ENCODE peak calls at places on chromosomes 7 and 10, in seven cellular contexts. B is retinal pigment epithelial cell, P is GM12865, L is OCI-LY7, V is mammary epithelial cell, S is tibial nerve, D is right atrium auricular region. T is an unnamed sample.

GRCh38 chr10:514137-514671 is 175.3 kb downstream of the DIP2C start:
- DNase-seq in B (no peak), V (no peak), P (peak; percentile 49), S (no peak), D (no peak), L (peak; percentile 89), T (no peak)

GRCh38 chr10:48774416-48775205 is 89.9 kb downstream of the WDFY4 start:
- DNase-seq in P (no peak), B (no peak), S (no peak), L (no peak), V (no peak), D (peak; percentile 40), T (no peak)

GRCh38 chr7:7157177-7157886 is 25.0 kb upstream of the C1GALT1 start:
- DNase-seq in D (no peak), V (peak; percentile 89), B (no peak), L (no peak), S (peak; percentile 22), P (peak; percentile 85), T (peak; percentile 65)

GRCh38 chr10:108078263-108078662 is 913.8 kb upstream of the SORCS1 start:
- DNase-seq in L (no peak), V (no peak), S (no peak), P (no peak), B (no peak), D (no peak), T (no peak)

GRCh38 chr7:38748056-38748610 is 117.0 kb upstream of the AMPH start:
- DNase-seq in B (no peak), S (no peak), P (no peak), L (no peak), D (no peak), V (no peak), T (no peak)

GRCh38 chr7:158795272-158795671 is 34.0 kb downstream of the ESYT2 start:
- DNase-seq in D (no peak), L (no peak), P (no peak), B (no peak), S (no peak), V (no peak), T (no peak)

GRCh38 chr10:44399478-44400451 is 14.9 kb upstream of the CXCL12 start:
- DNase-seq in P (no peak), V (no peak), L (no peak), S (no peak), D (peak; percentile 36), B (no peak), T (no peak)

GRCh38 chr7:142307246-142307900 is 49.5 kb upstream of the PRSS58 start:
- DNase-seq in V (no peak), D (no peak), B (no peak), L (no peak), S (no peak), P (no peak), T (no peak)

GRCh38 chr7:135575296-135575695 is 17.6 kb downstream of the NUP205 start:
- DNase-seq in B (no peak), V (no peak), L (peak; percentile 38), S (no peak), D (no peak), P (peak; percentile 50), T (peak; percentile 36)

GRCh38 chr10:104424719-104425118 is 71.1 kb downstream of the CFAP58 start:
- DNase-seq in B (no peak), P (peak; percentile 87), L (no peak), V (peak; percentile 74), S (no peak), D (no peak), T (peak; percentile 49)

GRCh38 chr7:31052841-31053601 is 913 bp downstream of the ADCYAP1R1 start:
- DNase-seq in B (no peak), S (no peak), D (no peak), V (no peak), P (no peak), L (no peak), T (no peak)
- H3K4me3 ChIP-seq in B (no peak overlapping the region), S (peak overlapping the region; percentile 23), D (peak overlapping the region; percentile 33), V (no peak overlapping the region), P (no peak overlapping the region), L (no peak overlapping the region), T (no peak overlapping the region)

DNA sequence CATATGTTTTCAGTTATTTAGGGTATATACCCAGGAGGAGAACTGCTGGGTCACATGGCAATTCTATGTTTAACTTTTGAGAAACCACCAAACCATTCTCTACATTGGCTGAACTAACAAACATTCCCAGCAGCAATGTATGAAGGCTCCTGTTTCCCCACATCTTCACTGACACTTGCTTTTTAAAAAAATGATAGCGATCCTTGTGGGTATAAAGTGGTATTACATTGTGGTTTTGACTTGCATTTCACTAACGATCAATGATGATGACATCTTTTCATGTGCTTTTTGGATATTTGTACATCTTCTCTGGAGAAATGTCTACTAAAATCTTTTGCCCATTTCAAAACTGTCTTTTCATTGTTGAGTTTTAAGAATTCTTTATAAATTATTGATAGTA is 51.2 kb upstream of the ANAPC16 start:
- DNase-seq in D (no peak), V (no peak), P (no peak), L (no peak), S (no peak), B (no peak), T (no peak)
- TF ChIP-seq CTCF in D (no peak), V (no peak), P (no peak), L (peak; percentile 31), S (no peak), B (no peak), T (no peak)

GRCh38 chr7:22723642-22724041 is 3.4 kb upstream of the IL6 start:
- DNase-seq in P (no peak), L (no peak), S (no peak), B (no peak), D (no peak), V (no peak), T (no peak)
- H3K4me3 ChIP-seq in P (no peak overlapping the region), L (no peak overlapping the region), S (no peak overlapping the region), B (no peak overlapping the region), D (no peak overlapping the region), V (no peak overlapping the region), T (no peak overlapping the region)

GRCh38 chr7:80732635-80733034 is 94.2 kb downstream of the CD36 start:
- DNase-seq in S (no peak), L (peak; percentile 10), P (peak; percentile 4), B (no peak), V (no peak), D (no peak), T (no peak)
- TF ChIP-seq CTCF in S (no peak), L (peak; percentile 70), P (peak; percentile 10), B (peak; percentile 33), V (peak; percentile 34), D (no peak), T (peak; percentile 31)

GRCh38 chr7:98469088-98469487 is 68.2 kb upstream of the BAIAP2L1 start:
- DNase-seq in V (no peak), S (no peak), B (no peak), L (no peak), P (no peak), D (no peak), T (no peak)

GRCh38 chr7:98467570-98468312 is 66.9 kb upstream of the BAIAP2L1 start:
- DNase-seq in V (no peak), B (no peak), P (no peak), L (peak; percentile 7), S (no peak), D (no peak), T (no peak)

GRCh38 chr7:98474558-98474957 is 73.7 kb upstream of the BAIAP2L1 start:
- DNase-seq in D (no peak), P (no peak), S (no peak), L (no peak), B (no peak), V (peak; percentile 13), T (no peak)

GRCh38 chr7:98472391-98473002 is 71.6 kb upstream of the BAIAP2L1 start:
- DNase-seq in D (no peak), S (no peak), P (no peak), V (no peak), B (no peak), L (no peak), T (no peak)

DNA sequence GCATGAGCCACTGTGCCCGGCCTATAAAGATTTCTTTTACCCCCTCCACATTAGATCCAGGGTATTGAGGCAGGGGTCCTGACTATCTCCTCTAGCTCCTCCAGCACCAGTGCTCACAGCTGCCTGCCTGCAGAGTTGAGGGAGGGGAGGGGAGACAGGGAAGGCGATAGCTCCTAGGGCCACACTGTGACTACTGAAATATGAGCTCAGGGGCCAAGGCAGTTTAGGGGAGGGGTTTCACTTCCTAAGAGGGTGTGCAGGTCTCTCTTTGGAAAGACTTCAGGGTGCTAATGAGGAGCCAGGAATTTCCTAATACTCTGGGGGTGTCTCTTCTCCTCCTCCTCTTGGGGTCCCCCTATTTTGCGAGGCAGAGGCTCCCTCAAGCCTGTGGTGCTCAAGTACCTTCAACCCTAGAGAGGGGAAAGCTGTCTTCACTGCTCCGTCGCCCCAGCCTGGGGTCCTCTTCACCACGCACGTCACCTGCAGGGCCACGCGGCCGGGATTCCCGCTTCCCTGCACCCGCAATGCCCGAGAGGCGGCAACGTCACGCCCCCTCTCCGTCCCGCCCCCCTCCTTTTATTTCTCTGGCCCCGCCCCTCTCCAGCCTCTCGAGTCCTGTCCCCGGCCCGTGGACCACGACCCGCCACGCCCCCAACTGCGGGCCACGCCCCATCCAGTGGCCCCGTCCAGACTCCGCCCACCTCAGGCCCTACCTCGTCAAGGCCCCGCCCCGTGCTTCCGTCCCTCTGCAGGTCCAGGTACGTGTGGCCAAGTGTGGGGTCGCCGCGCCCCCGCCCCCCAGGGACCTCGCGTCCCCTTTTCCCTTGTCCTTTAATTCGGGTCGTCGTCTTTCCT is 69.5 kb upstream of the BAIAP2L1 start:
- DNase-seq in V (no peak), D (no peak), B (no peak), S (no peak), P (peak; percentile 15), L (no peak), T (no peak)
- H3K4me3 ChIP-seq in V (no peak overlapping the region), D (no peak overlapping the region), B (peak overlapping the region; percentile 4), S (no peak overlapping the region), P (no peak overlapping the region), L (no peak overlapping the region), T (no peak overlapping the region)

DNA sequence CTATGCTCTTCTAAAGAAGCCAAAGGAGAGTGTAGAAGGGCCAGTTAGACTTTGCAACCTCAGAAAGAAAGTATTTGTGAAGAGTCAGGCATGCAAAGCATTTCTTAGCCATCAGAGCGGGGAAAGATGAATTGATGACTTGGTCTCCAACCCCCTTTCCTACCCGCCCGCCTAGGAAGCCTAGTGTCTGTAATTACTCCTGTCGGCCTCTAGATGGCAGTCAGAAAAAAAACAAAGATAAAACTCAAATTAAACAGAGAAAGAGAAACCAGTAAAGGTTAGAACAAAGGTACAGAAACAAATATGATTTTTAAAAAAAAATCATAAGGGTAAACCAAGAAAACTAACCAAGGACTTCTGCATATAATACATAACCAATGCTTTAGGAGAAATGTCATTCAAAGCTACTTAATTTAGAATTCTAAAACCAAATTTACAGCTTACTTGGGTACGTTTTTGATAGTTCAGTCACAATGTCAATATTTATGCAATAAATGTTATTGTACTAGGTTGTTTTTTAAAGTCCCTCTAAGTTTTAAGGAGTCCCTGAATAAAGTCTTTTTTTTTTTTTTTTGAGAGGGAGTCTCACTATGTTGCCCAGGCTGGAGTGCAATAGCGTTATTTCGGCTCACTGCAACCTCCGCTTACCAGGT is 97.6 kb downstream of the LYZL1 start:
- DNase-seq in P (peak; percentile 54), B (no peak), V (peak; percentile 11), L (peak; percentile 35), S (no peak), D (no peak), T (no peak)
- TF ChIP-seq CTCF in P (peak; percentile 51), B (peak; percentile 72), V (peak; percentile 61), L (peak; percentile 86), S (peak; percentile 69), D (peak; percentile 75), T (peak; percentile 55)

T was measured in GM12864.